ENCODE peak calls at places on chromosomes 6 and 20, in seven cellular contexts. H is HCT116; T is GM12878; F is CD8-positive, alpha-beta T cell; D is endodermal cell; E is kidney; N is GM23338. C is an unnamed sample.

GRCh38 chr6:167005350-167006159 is 6.4 kb downstream of the CEP43 start:
- DNase-seq in H (no peak), T (no peak), F (no peak), D (no peak), E (peak; percentile 75), N (no peak), C (no peak)

GRCh38 chr6:150293423-150294280 is 75.2 kb upstream of the IYD start:
- DNase-seq in H (peak; percentile 46), T (no peak), F (no peak), D (no peak), E (no peak), N (no peak), C (peak; percentile 53)

GRCh38 chr6:23498013-23498412 is 628.0 kb upstream of the NRSN1 start:
- DNase-seq in H (no peak), T (no peak), F (no peak), D (no peak), E (no peak), N (no peak), C (no peak)

GRCh38 chr6:109083657-109084056 is 11.0 kb downstream of the SESN1 start:
- DNase-seq in H (no peak), T (no peak), F (no peak), D (no peak), E (no peak), N (no peak), C (no peak)

GRCh38 chr6:38142178-38142902 is 322.8 kb downstream of the ZFAND3 start:
- DNase-seq in H (no peak), T (no peak), F (no peak), D (no peak), E (no peak), N (no peak), C (no peak)

GRCh38 chr6:170436209-170436809 is 116.8 kb downstream of the PSMB1 start:
- DNase-seq in H (no peak), T (no peak), F (no peak), D (no peak), E (no peak), N (no peak), C (no peak)

GRCh38 chr20:46699651-46700359 is 9.6 kb upstream of the SLC2A10 start:
- DNase-seq in H (no peak), T (no peak), F (no peak), D (peak; percentile 81), E (no peak), N (peak; percentile 82), C (no peak)

GRCh38 chr20:2694519-2694918 is 1.9 kb downstream of the EBF4 start:
- DNase-seq in H (no peak), T (no peak), F (no peak), D (peak; percentile 64), E (no peak), N (no peak), C (no peak)

GRCh38 chr6:26240157-26240980 is 124.6 kb upstream of the BTN3A2 start:
- DNase-seq in H (no peak), T (peak; percentile 89), F (peak; percentile 62), D (peak; percentile 54), E (peak; percentile 79), N (peak; percentile 94), C (no peak)

GRCh38 chr6:109896333-109896732 is 81.8 kb upstream of the GPR6 start:
- DNase-seq in H (no peak), T (no peak), F (no peak), D (no peak), E (no peak), N (no peak), C (no peak)

GRCh38 chr6:16187185-16187584 is 51.2 kb upstream of the GMPR start:
- DNase-seq in H (no peak), T (no peak), F (no peak), D (no peak), E (no peak), N (no peak), C (no peak)

GRCh38 chr6:16184554-16184953 is 53.8 kb upstream of the GMPR start:
- DNase-seq in H (no peak), T (no peak), F (no peak), D (no peak), E (no peak), N (no peak), C (no peak)

DNA sequence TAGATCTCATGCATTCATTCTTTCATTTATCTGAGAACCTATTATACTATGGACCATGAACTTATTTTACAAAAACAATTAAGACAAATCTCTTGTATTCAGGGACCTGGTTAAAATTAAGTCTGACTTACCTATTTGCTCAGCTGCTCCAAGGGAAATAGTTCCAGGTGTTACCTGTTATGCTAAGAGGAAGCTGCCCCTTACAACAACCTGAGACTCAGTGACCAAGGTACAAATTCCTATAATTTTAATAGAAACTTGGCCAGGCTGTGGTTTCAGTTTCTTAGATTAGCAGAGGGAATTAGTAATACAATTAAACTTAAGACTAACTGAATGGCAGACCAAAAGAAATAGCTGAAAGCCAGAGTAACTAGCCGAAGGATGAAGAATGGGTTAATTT is 48.2 kb upstream of the GMPR start:
- DNase-seq in H (no peak), T (no peak), F (no peak), D (no peak), E (no peak), N (no peak), C (no peak)
- H3K4me3 ChIP-seq in H (no peak overlapping the region), T (no peak overlapping the region), F (no peak overlapping the region), D (no peak overlapping the region), E (no peak overlapping the region), N (no peak overlapping the region), C (no peak overlapping the region)

GRCh38 chr6:134816780-134817179 is 133.1 kb downstream of the ALDH8A1 start:
- DNase-seq in H (no peak), T (no peak), F (no peak), D (no peak), E (no peak), N (no peak), C (peak; percentile 54)

GRCh38 chr6:134819858-134820495 is 129.9 kb downstream of the ALDH8A1 start:
- DNase-seq in H (no peak), T (no peak), F (no peak), D (no peak), E (no peak), N (no peak), C (no peak)

GRCh38 chr6:134817448-134817847 is 132.5 kb downstream of the ALDH8A1 start:
- DNase-seq in H (no peak), T (no peak), F (no peak), D (no peak), E (no peak), N (no peak), C (no peak)

GRCh38 chr6:134821397-134821796 is 128.5 kb downstream of the ALDH8A1 start:
- DNase-seq in H (no peak), T (no peak), F (no peak), D (no peak), E (no peak), N (no peak), C (no peak)

GRCh38 chr6:134819236-134819635 is 130.7 kb downstream of the ALDH8A1 start:
- DNase-seq in H (no peak), T (no peak), F (no peak), D (no peak), E (no peak), N (no peak), C (no peak)
- H3K4me3 ChIP-seq in H (no peak overlapping the region), T (no peak overlapping the region), F (no peak overlapping the region), D (no peak overlapping the region), E (no peak overlapping the region), N (no peak overlapping the region), C (no peak overlapping the region)

DNA sequence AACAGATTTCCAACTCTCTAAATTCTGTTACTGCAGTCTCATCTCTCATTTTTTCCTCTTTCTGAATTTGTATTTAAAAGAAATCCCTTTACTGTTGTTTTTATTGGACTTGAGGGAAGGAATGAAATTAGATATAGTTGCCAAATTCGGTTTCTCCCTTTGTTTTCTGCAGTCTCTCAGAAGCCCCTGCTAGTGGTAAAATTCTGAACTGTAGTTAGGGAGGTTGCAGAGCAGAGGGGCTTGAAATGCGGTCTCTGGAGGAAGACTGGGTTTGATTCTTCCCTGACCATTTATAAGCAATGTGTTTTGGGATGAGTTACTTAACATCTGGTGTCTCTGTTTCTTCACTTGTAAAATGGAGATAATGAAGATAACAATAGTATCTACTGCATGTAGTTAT is 106.3 kb upstream of the TBX18 start:
- DNase-seq in H (no peak), T (no peak), F (no peak), D (no peak), E (no peak), N (peak; percentile 38), C (no peak)
- H3K4me3 ChIP-seq in H (no peak overlapping the region), T (no peak overlapping the region), F (no peak overlapping the region), D (no peak overlapping the region), E (no peak overlapping the region), N (no peak overlapping the region), C (no peak overlapping the region)

DNA sequence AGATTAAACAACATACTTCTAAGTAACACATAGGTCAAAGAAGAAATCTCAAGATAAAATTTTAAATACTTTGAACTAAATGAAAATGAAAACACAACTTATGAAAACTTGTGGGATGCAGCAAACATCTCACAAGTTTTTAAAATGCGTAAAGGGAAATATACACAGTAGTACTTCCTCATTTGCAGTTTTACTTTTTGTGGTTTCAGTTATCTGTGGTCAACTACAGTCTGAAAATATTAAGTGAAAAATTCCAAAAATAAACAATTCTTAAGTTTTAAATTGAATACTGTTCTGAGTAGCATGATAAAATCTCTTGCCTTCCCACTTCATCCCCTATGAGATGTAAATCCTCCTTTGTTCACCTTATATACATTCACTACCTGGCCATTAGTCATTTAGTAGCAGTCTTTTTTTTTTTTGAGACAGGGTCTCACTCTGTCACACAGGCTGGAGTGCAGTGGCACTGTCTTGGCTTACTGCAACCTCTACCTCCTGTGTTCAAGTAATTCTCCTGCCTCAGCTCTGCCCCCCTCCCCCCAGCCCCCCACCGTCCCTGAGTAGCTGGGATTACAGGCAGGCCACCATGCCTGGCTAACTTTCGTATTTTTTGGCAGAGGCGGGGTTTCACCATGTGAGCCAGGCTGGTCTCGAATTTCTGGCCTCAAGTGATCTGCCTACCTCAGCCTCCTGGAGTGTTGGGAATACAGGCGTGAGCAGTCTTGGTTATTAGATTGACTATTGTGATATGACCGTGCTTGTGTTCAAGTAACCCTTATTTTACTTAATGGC is 154.6 kb upstream of the AHI1 start:
- DNase-seq in H (no peak), T (peak; percentile 51), F (no peak), D (peak; percentile 53), E (peak; percentile 14), N (peak; percentile 16), C (no peak)
- H3K4me3 ChIP-seq in H (no peak overlapping the region), T (no peak overlapping the region), F (no peak overlapping the region), D (no peak overlapping the region), E (no peak overlapping the region), N (no peak overlapping the region), C (no peak overlapping the region)